ENCODE peak calls at places on chromosomes 4 and X, in seven cellular contexts. O, I, L, K, G, H and C are unnamed samples.
A peak's percentile ranks its signal among the peaks of the same experiment; 100 is the strongest.

GRCh38 chr4:85445058-85445639 is 29.8 kb upstream of the ARHGAP24 start:
- DNase-seq in I (no peak), G (no peak), H (no peak), K (peak; percentile 13), L (peak; percentile 14), O (no peak), C (no peak)

GRCh38 chr4:55733874-55734437 is 85.6 kb upstream of the EXOC1L start:
- DNase-seq in H (no peak), K (peak; percentile 29), G (no peak), L (peak; percentile 40), I (peak; percentile 75), O (no peak), C (peak; percentile 91)

GRCh38 chrX:137547291-137547690 is 18.6 kb upstream of the ZIC3 start:
- DNase-seq in L (no peak), I (no peak), G (no peak), K (no peak), O (no peak), H (no peak), C (no peak)

GRCh38 chrX:135985123-135985973 is at the start of gene SLC9A6:
- DNase-seq in O (peak; percentile 69), K (peak; percentile 81), L (peak; percentile 45), G (peak; percentile 71), I (peak; percentile 73), H (peak; percentile 44), C (peak; percentile 81)

GRCh38 chr4:184794470-184794869 is 31.3 kb downstream of the ACSL1 start:
- DNase-seq in L (no peak), I (no peak), K (no peak), G (no peak), O (no peak), H (no peak), C (no peak)

GRCh38 chr4:180028682-180029081 is 2214.5 kb upstream of the TENM3 start:
- DNase-seq in H (no peak), L (no peak), I (no peak), G (no peak), O (no peak), K (no peak), C (peak; percentile 23)

GRCh38 chr4:27490747-27491146 is 630.1 kb downstream of the STIM2 start:
- DNase-seq in I (no peak), L (no peak), G (no peak), K (no peak), H (no peak), O (no peak), C (no peak)

GRCh38 chr4:128364565-128364964 is 77.0 kb upstream of the PGRMC2 start:
- DNase-seq in L (no peak), I (no peak), K (no peak), H (no peak), O (no peak), G (no peak), C (no peak)

GRCh38 chrX:153580700-153581386 is 18.1 kb downstream of the CCNQ start:
- DNase-seq in L (no peak), O (no peak), H (no peak), G (no peak), I (no peak), K (no peak), C (no peak)

GRCh38 chr4:72352746-72353145 is 216.3 kb downstream of the ADAMTS3 start:
- DNase-seq in K (peak; percentile 11), G (no peak), I (peak; percentile 13), O (no peak), L (peak; percentile 44), H (no peak), C (no peak)

GRCh38 chrX:124435616-124436015 is 89.3 kb downstream of the SH2D1A start:
- DNase-seq in L (no peak), K (no peak), G (no peak), I (no peak), O (no peak), H (no peak), C (no peak)